ENCODE peak calls at places on chromosomes 3 and 15, in five cellular contexts. O is colonic mucosa; M is CD8-positive, alpha-beta memory T cell; X is neural progenitor cell; L is fibroblast of lung. D is an unnamed sample.

GRCh38 chr15:89341316-89342005 is 6.8 kb upstream of the POLG start:
- DNase-seq in O (no peak), M (no peak), X (no peak), L (no peak), D (no peak)

GRCh38 chr15:98734472-98735284 is 86.3 kb downstream of the IGF1R start:
- DNase-seq in O (no peak), M (no peak), X (no peak), L (peak; percentile 28), D (peak; percentile 51)

GRCh38 chr3:188219147-188219546 is 65.2 kb downstream of the LPP start:
- DNase-seq in O (no peak), M (no peak), X (no peak), L (no peak), D (no peak)

GRCh38 chr15:92839696-92840095 is 60.4 kb upstream of the CHD2 start:
- DNase-seq in O (no peak), M (no peak), X (no peak), L (no peak), D (no peak)

GRCh38 chr3:192747145-192747544 is 19.8 kb upstream of the FGF12 start:
- DNase-seq in O (no peak), M (no peak), X (no peak), L (no peak), D (no peak)

GRCh38 chr15:39746714-39747276 is 35.8 kb downstream of the FSIP1 start:
- DNase-seq in O (no peak), M (no peak), X (no peak), L (no peak), D (no peak)

GRCh38 chr15:71808311-71809020 is 1.9 kb upstream of the NR2E3 start:
- DNase-seq in O (no peak), M (no peak), X (no peak), L (no peak), D (peak; percentile 89)

GRCh38 chr15:40695469-40695910 is 516 bp downstream of the RAD51 start:
- DNase-seq in O (peak; percentile 40), M (peak; percentile 11), X (no peak), L (peak; percentile 14), D (peak; percentile 80)

GRCh38 chr3:142597898-142598297 is 1.7 kb downstream of the PLS1 start:
- DNase-seq in O (peak; percentile 71), M (no peak), X (no peak), L (no peak), D (no peak)

GRCh38 chr3:100928638-100929428 is 64.4 kb downstream of the ABI3BP start:
- DNase-seq in O (no peak), M (no peak), X (no peak), L (peak; percentile 83), D (no peak)

GRCh38 chr15:70262171-70262570 is 164.5 kb upstream of the TLE3 start:
- DNase-seq in O (no peak), M (no peak), X (no peak), L (no peak), D (peak; percentile 49)

GRCh38 chr3:115571413-115571812 is 51.9 kb upstream of the GAP43 start:
- DNase-seq in O (no peak), M (no peak), X (no peak), L (no peak), D (no peak)

GRCh38 chr3:149999421-149999820 is 28.7 kb upstream of the PFN2 start:
- DNase-seq in O (no peak), M (no peak), X (no peak), L (no peak), D (no peak)

GRCh38 chr3:150000631-150001030 is 29.9 kb upstream of the PFN2 start:
- DNase-seq in O (no peak), M (no peak), X (no peak), L (no peak), D (no peak)

GRCh38 chr3:149998946-149999345 is 28.3 kb upstream of the PFN2 start:
- DNase-seq in O (no peak), M (no peak), X (no peak), L (no peak), D (no peak)
- H3K27ac ChIP-seq in O (no peak overlapping the region), M (no peak overlapping the region), X (no peak overlapping the region), L (no peak overlapping the region), D (no peak overlapping the region)

GRCh38 chr3:38643090-38643489 is 6.4 kb downstream of the SCN5A start:
- DNase-seq in O (no peak), M (no peak), X (no peak), L (no peak), D (no peak)
- H3K27me3 ChIP-seq in O (peaks cover under 1% of the 10 kb centered on the region), M (peaks cover 14% of the 10 kb centered on the region), X (peaks cover 27% of the 10 kb centered on the region), L (peaks cover 3% of the 10 kb centered on the region), D (peaks cover 48% of the 10 kb centered on the region)

GRCh38 chr3:64191822-64192221 is 33.4 kb downstream of the PRICKLE2 start:
- DNase-seq in O (no peak), M (no peak), X (no peak), L (no peak), D (no peak)

GRCh38 chr3:64186667-64187064 is 38.6 kb downstream of the PRICKLE2 start:
- DNase-seq in O (no peak), M (no peak), X (no peak), L (no peak), D (no peak)

GRCh38 chr3:64190517-64191515 is 34.5 kb downstream of the PRICKLE2 start:
- DNase-seq in O (no peak), M (no peak), X (no peak), L (peak; percentile 86), D (peak; percentile 63)

GRCh38 chr3:64187065-64187959 is 38.0 kb downstream of the PRICKLE2 start:
- DNase-seq in O (peak; percentile 37), M (no peak), X (no peak), L (peak; percentile 97), D (peak; percentile 56)

DNA sequence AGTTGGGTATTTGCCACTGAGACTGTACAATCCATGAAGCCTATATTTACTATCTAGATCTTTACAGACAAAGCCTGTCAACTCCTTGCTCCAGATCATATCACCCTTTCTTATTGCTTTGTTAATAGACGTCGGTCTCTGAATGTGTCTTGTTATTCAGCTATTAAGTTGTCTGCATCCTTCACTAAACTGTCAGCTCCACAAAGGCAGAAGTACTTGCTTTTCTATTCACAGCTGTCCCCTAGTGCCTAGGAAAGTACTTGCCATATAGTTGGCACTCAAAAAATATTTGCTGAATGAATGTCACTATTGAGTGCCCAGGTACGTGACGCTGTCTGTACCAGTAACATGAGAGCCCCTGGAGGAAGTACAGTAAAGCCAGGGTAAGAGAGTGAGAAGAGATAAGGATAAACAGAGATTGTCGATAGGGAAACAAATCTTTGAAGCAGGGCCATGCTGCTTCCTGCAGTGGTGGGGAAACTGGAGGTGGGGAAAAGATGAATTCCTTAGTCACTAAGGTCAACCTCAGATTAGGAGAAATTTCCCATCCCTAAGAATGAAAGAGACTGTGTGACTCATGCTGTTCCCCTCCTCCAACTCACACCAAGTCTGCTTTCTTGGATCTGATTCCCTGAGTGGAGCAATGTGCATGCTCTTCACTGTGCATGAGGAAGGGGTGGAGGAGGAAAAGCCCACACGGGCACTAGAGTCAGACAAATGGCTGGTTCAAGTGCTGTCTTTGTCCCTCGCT is 36.3 kb downstream of the PRICKLE2 start:
- DNase-seq in O (no peak), M (no peak), X (no peak), L (peak; percentile 90), D (peak; percentile 78)
- H3K4me1 ChIP-seq in O (no peaks in the 10 kb centered on the region), M (no peaks in the 10 kb centered on the region), X (peaks cover 10% of the 10 kb centered on the region), L (peaks cover 48% of the 10 kb centered on the region), D (peaks cover 56% of the 10 kb centered on the region)

DNA sequence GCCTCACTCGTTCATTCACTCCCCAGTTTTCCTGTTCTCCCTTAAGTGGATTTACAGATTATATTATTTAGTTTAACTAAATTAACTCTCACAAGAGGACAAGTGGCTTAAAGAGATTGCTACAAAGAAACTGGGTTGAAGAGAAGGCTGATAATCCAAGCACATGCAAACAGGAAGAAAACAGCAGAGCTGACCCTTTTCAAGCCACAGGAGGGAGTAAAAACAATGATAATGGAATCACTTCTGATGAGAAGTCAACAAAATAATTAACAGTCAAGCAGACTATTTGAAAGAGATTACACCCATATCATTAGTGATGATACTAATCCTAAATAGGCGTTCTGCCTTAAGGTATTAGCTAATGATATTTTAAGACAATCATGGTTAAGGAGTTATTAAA is 31.7 kb downstream of the BOC start:
- DNase-seq in O (no peak), M (no peak), X (no peak), L (no peak), D (no peak)
- H3K27ac ChIP-seq in O (no peak overlapping the region), M (no peak overlapping the region), X (peak overlapping the region; percentile 43), L (no peak overlapping the region), D (peak overlapping the region; percentile 86)

DNA sequence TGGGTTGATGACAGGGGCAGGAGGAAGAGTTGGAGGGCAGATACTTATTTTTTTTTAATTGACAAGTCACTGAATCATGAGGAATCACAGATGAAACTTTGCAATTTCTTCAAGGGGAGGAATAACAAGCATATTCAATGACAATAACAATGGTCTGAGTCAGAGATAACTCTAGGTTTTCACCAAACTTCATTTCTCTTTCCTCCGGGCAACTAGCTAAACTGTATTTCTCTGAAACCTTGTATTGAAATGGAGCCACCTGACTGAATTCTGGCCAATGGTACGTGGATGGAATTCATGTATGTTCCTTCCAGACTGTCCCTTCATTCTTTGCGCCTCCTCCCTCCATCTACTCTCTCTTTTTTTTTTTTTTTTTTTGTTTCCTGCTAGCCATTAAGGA is 495.3 kb downstream of the OTOL1 start:
- DNase-seq in O (no peak), M (no peak), X (no peak), L (no peak), D (no peak)
- H3K27me3 ChIP-seq in O (no peaks in the 10 kb centered on the region), M (no peaks in the 10 kb centered on the region), X (no peaks in the 10 kb centered on the region), L (no peaks in the 10 kb centered on the region), D (no peaks in the 10 kb centered on the region)

GRCh38 chr15:64462492-64462891 is 2.1 kb downstream of the ZNF609 start:
- DNase-seq in O (no peak), M (no peak), X (no peak), L (no peak), D (no peak)

GRCh38 chr15:64461577-64462162 is 1.3 kb downstream of the ZNF609 start:
- DNase-seq in O (peak; percentile 32), M (peak; percentile 37), X (peak; percentile 77), L (peak; percentile 32), D (peak; percentile 86)

GRCh38 chr15:64459382-64459781 is 996 bp upstream of the ZNF609 start:
- DNase-seq in O (no peak), M (no peak), X (no peak), L (no peak), D (no peak)

GRCh38 chr15:64460206-64460736 is at the start of gene ZNF609:
- DNase-seq in O (peak; percentile 99), M (peak; percentile 88), X (peak; percentile 98), L (peak; percentile 94), D (peak; percentile 98)

DNA sequence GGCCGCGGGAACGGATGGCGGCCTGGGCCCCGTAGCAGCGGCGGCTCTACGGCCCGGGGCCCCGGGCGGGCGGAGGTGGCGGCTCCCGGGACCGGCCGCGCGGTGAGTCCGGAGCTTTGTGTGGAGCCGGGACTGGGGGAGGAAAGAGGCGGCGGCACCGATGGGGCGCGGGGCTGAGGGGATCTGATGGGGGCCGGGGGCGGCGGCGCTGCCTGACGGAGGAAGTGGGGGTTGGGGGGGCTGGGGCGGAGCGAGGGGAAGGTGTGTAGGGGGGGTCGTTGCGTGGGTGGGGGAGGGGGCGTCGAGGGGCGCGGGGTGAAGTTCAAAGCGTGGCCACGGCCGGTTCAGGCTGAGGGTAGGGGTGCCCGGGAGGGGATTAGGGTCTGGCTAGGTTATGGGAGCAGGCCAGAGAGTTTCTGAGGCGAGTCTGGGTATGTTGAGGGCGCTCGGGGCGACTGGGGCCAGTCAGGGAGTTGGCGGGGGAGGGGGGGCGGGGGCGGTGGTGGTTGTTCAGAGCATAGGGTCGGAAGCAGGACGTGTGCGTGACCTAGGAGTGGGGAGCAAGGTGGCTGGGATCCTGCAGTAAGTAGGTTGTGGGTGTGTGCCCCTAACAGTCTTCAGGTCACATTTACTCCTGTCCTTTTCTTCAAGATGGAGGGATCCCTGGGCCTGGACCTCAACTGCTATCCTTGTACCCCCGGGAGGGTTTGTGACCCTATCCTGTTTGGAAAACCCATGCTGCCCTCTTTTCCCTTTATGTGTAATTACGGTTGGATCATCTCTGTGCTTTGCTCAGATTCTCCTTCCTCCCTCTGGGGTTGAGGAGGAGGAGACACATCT is 579 bp downstream of the ZNF609 start:
- DNase-seq in O (peak; percentile 61), M (peak; percentile 54), X (peak; percentile 56), L (peak; percentile 85), D (peak; percentile 93)
- H3K4me1 ChIP-seq in O (peaks cover 3% of the 10 kb centered on the region), M (peaks cover 69% of the 10 kb centered on the region), X (peaks cover 74% of the 10 kb centered on the region), L (peaks cover 2% of the 10 kb centered on the region), D (peaks cover 18% of the 10 kb centered on the region)

D was measured in osteoblast.